ENCODE peak calls at places on chromosomes 1 and 21, in six cellular contexts. U is A549; K is lower lobe of right lung; T is CD4-positive, alpha-beta memory T cell; V is tibial nerve; I is left lung. R is an unnamed sample.

GRCh38 chr1:184416921-184417320 is 30.1 kb downstream of the C1orf21 start:
- DNase-seq in U (no peak), K (no peak), T (no peak), V (no peak), I (no peak), R (no peak)

GRCh38 chr1:170145691-170146676 is at the start of gene NTMT2:
- DNase-seq in U (no peak), K (no peak), T (no peak), V (no peak), I (no peak), R (peak; percentile 63)

GRCh38 chr1:48810740-48811139 is 34.0 kb upstream of the BEND5 start:
- DNase-seq in U (no peak), K (no peak), T (no peak), V (no peak), I (no peak), R (no peak)

GRCh38 chr1:54493608-54494007 is 54.4 kb upstream of the ACOT11 start:
- DNase-seq in U (no peak), K (no peak), T (no peak), V (no peak), I (no peak), R (no peak)

GRCh38 chr1:58932820-58933598 is 149.2 kb upstream of the JUN start:
- DNase-seq in U (peak; percentile 46), K (peak; percentile 85), T (peak; percentile 18), V (peak; percentile 26), I (peak; percentile 89), R (no peak)

GRCh38 chr21:21101911-21102310 is 103.7 kb downstream of the NCAM2 start:
- DNase-seq in U (no peak), K (no peak), T (no peak), V (no peak), I (no peak), R (no peak)

GRCh38 chr1:225441314-225442119 is 13.7 kb upstream of the LBR start:
- DNase-seq in U (no peak), K (no peak), T (no peak), V (no peak), I (no peak), R (no peak)

GRCh38 chr1:32733573-32734321 is 31.2 kb upstream of the SYNC start:
- DNase-seq in U (no peak), K (no peak), T (no peak), V (no peak), I (no peak), R (no peak)

GRCh38 chr1:217372251-217372970 is 258.5 kb downstream of the GPATCH2 start:
- DNase-seq in U (no peak), K (no peak), T (no peak), V (no peak), I (no peak), R (no peak)

GRCh38 chr1:180639871-180640270 is 8.0 kb downstream of the XPR1 start:
- DNase-seq in U (no peak), K (no peak), T (no peak), V (no peak), I (no peak), R (no peak)

GRCh38 chr21:32192291-32192690 is 86.6 kb downstream of the MIS18A start:
- DNase-seq in U (no peak), K (no peak), T (no peak), V (no peak), I (no peak), R (no peak)

GRCh38 chr1:224510880-224511645 is 76.5 kb upstream of the WDR26 start:
- DNase-seq in U (no peak), K (no peak), T (no peak), V (no peak), I (no peak), R (no peak)

GRCh38 chr1:155983191-155984023 is 5.1 kb upstream of the ARHGEF2 start:
- DNase-seq in U (no peak), K (no peak), T (no peak), V (peak; percentile 66), I (no peak), R (peak; percentile 82)

GRCh38 chr1:158798531-158798930 is 17.5 kb upstream of the OR6N2 start:
- DNase-seq in U (no peak), K (no peak), T (no peak), V (no peak), I (no peak), R (no peak)

GRCh38 chr1:111570781-111571181 is 48.8 kb upstream of the RAP1A start:
- DNase-seq in U (no peak), K (no peak), T (peak; percentile 37), V (no peak), I (no peak), R (no peak)

GRCh38 chr21:26795866-26796329 is 49.3 kb downstream of the ADAMTS1 start:
- DNase-seq in U (peak; percentile 4), K (no peak), T (no peak), V (peak; percentile 54), I (peak; percentile 39), R (no peak)

GRCh38 chr1:91381844-91382243 is 22.8 kb downstream of the HFM1 start:
- DNase-seq in U (no peak), K (no peak), T (no peak), V (no peak), I (no peak), R (no peak)

GRCh38 chr1:62746086-62746808 is 37.7 kb upstream of the ATG4C start:
- DNase-seq in U (peak; percentile 17), K (no peak), T (peak; percentile 37), V (no peak), I (no peak), R (no peak)

GRCh38 chr1:150967936-150968335 is 6.7 kb downstream of the CERS2 start:
- DNase-seq in U (no peak), K (no peak), T (no peak), V (no peak), I (no peak), R (no peak)

GRCh38 chr1:167651161-167651693 is 21.2 kb downstream of the RCSD1 start:
- DNase-seq in U (no peak), K (no peak), T (no peak), V (no peak), I (no peak), R (peak; percentile 33)

GRCh38 chr1:26530898-26531598 is 1.5 kb downstream of the RPS6KA1 start:
- DNase-seq in U (peak; percentile 82), K (peak; percentile 87), T (no peak), V (no peak), I (peak; percentile 87), R (no peak)
- H3K27ac ChIP-seq in U (peak overlapping the region; percentile 92), K (peak overlapping the region; percentile 84), T (peak overlapping the region; percentile 62), V (no peak overlapping the region), I (peak overlapping the region; percentile 81), R (no peak overlapping the region)

DNA sequence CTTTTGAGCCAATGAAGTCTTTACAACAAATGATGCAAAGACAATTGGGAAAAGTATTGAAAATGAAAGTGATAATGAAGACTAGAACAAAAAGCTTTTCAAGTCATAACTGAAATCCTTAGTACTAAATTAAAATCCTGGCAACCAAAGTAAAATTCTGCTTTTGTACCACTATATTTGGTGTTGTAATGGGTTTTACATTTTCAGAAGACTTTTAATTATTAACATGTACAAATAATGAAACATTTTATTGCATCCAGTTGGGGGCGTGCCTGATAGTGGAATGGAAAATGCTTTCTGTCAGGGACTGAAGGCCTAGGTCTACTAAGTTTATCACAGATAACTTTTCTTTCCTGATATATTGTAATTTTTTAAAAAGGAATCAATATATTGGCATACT is 89.4 kb downstream of the SDCCAG8 start:
- DNase-seq in U (no peak), K (no peak), T (no peak), V (no peak), I (no peak), R (no peak)
- H3K27ac ChIP-seq in U (no peak overlapping the region), K (no peak overlapping the region), T (no peak overlapping the region), V (no peak overlapping the region), I (no peak overlapping the region), R (no peak overlapping the region)

DNA sequence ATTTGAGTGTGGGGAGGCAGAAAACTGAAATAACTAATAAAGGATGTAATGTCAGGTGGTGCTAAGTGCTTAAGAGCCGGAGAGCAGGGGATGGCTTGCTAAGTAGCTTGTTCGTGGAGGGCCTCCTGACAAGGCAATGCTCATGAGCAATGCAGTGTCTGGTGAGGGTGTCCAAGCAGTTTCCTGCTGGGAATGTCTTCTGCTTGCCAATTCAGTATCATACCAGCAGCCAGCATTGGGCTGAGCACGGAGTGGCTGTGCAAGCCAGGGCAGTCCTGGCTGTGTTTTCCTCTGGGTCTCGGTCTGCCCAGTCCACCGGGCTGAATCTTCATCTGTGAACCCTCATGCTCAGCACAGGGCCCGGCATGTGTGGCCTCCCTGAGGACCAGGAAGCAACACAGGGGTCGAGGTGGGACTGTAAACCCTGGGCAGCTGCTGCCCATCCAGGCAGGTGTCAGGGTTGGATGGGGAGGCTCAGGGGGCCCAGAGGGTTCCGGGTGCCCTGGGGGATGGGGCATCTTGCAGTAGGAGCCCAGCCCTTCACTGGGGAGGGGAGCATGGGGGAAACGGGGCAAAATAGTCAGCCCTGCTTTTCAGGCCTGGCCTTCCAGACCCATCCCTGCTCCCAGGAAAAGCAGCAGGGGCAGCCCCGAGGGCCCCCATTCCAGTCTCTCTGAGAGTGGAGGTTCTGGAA is 27.5 kb downstream of the EDN2 start:
- DNase-seq in U (no peak), K (no peak), T (no peak), V (no peak), I (no peak), R (no peak)
- H3K27ac ChIP-seq in U (no peak overlapping the region), K (no peak overlapping the region), T (no peak overlapping the region), V (no peak overlapping the region), I (no peak overlapping the region), R (peak overlapping the region; percentile 59)

DNA sequence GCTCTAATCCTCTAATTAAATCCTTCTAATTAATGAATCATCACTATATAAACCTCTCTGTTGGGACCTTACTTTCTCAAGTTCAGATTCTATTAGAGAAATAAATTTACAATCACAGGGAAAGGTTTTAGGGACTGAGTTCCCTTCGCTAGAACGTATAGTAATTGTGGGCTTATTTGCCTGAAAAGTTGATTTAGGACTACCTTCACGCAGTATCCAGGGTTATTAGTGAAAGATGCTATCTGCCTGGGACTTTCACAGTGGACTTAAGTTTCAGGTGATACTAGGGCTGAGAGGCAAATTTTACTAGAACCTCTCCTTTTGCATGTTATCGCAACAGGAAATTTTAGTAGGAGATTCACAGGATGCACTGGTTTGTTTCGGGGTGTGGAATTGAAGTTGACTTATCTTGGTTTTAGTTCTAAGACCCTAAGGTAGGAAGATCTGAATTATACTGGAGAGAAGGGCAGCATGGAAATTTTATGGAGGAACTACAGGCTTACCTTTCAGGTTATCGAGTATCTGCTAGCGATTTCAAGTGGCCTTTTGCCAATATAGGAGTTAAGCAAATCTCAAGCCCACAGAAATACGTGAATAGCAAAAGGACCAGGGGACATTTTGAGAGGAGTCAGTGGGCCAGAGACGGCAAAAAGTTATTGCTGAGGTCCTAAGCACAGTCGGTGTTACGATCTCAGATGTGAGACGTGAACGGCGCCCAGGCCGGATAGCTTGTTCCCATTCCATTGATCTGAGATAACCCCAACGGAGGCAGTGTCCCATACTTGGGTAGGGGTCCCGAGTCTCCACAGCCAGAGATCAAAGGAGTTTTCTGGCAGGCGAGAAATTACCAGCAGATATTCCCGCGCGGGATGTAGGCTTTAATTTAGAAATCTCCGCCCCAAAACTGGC is 749 bp upstream of the GNAI3 start:
- DNase-seq in U (no peak), K (no peak), T (no peak), V (no peak), I (no peak), R (no peak)
- H3K27ac ChIP-seq in U (peak overlapping the region; percentile 96), K (peak overlapping the region; percentile 98), T (peak overlapping the region; percentile 97), V (peak overlapping the region; percentile 87), I (peak overlapping the region; percentile 93), R (peak overlapping the region; percentile 95)

DNA sequence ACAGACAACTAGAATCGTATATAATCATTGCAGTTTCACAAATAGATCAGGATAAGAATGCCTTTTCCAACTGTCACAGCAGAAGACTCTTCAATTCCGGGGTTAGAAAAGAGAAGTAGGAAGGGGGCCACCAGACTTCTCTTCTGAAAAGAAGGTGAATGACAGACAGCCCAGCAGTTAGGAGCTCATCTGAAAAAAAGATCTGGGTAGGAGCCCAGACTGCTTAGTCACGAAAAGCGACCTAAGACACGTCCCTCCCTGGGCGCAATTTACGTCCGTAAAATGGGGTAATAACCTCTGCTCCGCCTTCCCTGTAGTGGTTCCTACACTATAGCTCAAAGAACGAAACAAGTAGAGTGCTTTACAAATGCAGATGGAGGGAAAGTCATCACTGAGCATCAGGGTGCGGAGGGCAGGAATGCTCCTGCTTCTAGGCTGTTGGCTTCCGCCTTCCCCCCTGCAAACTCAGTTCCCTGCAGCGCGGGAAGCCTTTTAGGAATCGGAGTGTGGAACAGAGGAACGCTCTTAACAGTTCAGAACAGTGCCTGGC is 582 bp downstream of the ORC1 start:
- DNase-seq in U (peak; percentile 57), K (no peak), T (peak; percentile 61), V (no peak), I (peak; percentile 41), R (no peak)
- H3K27ac ChIP-seq in U (peak overlapping the region; percentile 93), K (peak overlapping the region; percentile 96), T (peak overlapping the region; percentile 91), V (no peak overlapping the region), I (no peak overlapping the region), R (peak overlapping the region; percentile 93)